ENCODE peak calls at places on chromosomes 11 and 22, in nine cellular contexts. X is omental fat pad; D is aorta; H is activated naive CD8-positive, alpha-beta T cell treated with anti-CD3 and anti-CD28 coated beads for 36 hours; Z is HL-60; E is NCI-H1436; L is kidney; A is NCI-H748 treated with DMSO at 0.1 percent for 48 hours; G is ascending aorta. M is an unnamed sample.

GRCh38 chr11:2724114-2724513 is 24.3 kb upstream of the KCNQ1OT1 start:
- DNase-seq in L (no peak), Z (no peak), H (no peak), A (no peak), G (no peak), E (no peak), D (no peak), X (no peak), M (no peak)

GRCh38 chr11:845872-846271 is 3.2 kb downstream of the TSPAN4 start:
- DNase-seq in D (no peak), X (no peak), A (no peak), H (no peak), Z (no peak), L (no peak), G (no peak), E (no peak), M (no peak)

GRCh38 chr11:5625281-5625680 is 480 bp downstream of the TRIM34 start:
- DNase-seq in X (no peak), Z (no peak), A (no peak), E (no peak), H (no peak), G (no peak), D (no peak), L (no peak), M (no peak)

GRCh38 chr11:101860694-101861371 is 54.0 kb upstream of the CEP126 start:
- DNase-seq in Z (peak; percentile 26), H (peak; percentile 6), D (no peak), A (peak; percentile 15), G (no peak), X (no peak), E (peak; percentile 54), L (peak; percentile 54), M (no peak)

GRCh38 chr11:57458410-57459111 is 1.8 kb upstream of the RTN4RL2 start:
- DNase-seq in X (peak; percentile 56), D (peak; percentile 89), H (peak; percentile 61), Z (no peak), A (peak; percentile 26), E (peak; percentile 9), L (peak; percentile 82), G (no peak), M (no peak)

GRCh38 chr22:47210686-47211085 is 448.2 kb downstream of the TBC1D22A start:
- DNase-seq in E (no peak), A (no peak), G (no peak), D (no peak), H (no peak), Z (no peak), L (no peak), X (no peak), M (no peak)

GRCh38 chr11:83132191-83132590 is 24.7 kb upstream of the PCF11 start:
- DNase-seq in A (no peak), E (no peak), D (no peak), L (no peak), Z (no peak), X (no peak), H (no peak), G (no peak), M (no peak)

GRCh38 chr22:21624120-21624879 is 5.5 kb downstream of the YDJC start:
- DNase-seq in X (no peak), A (no peak), G (no peak), E (no peak), Z (peak; percentile 38), L (no peak), D (peak; percentile 83), H (peak; percentile 35), M (no peak)

GRCh38 chr11:80297808-80298460 is 857.1 kb upstream of the TENM4 start:
- DNase-seq in Z (no peak), D (no peak), L (no peak), H (no peak), A (no peak), E (no peak), G (no peak), X (no peak), M (no peak)

GRCh38 chr11:33507967-33508366 is 192.7 kb downstream of the C11orf91 start:
- DNase-seq in X (no peak), E (no peak), Z (no peak), G (no peak), L (no peak), A (no peak), D (no peak), H (no peak), M (no peak)

GRCh38 chr11:6693342-6694228 is 10.4 kb upstream of the MRPL17 start:
- DNase-seq in Z (no peak), H (peak; percentile 43), G (peak; percentile 26), X (peak; percentile 46), E (no peak), L (no peak), D (no peak), A (no peak), M (peak; percentile 68)

GRCh38 chr11:3626250-3626960 is 15.4 kb downstream of the ART5 start:
- DNase-seq in Z (peak; percentile 93), H (peak; percentile 16), X (no peak), E (no peak), L (no peak), A (no peak), G (peak; percentile 24), D (peak; percentile 79), M (no peak)

GRCh38 chr22:40196628-40197027 is 18.9 kb downstream of the TNRC6B start:
- DNase-seq in A (no peak), H (peak; percentile 62), E (no peak), X (no peak), G (no peak), Z (no peak), L (no peak), D (no peak), M (no peak)

GRCh38 chr11:131745405-131745804 is 375.0 kb downstream of the NTM start:
- DNase-seq in L (no peak), A (no peak), H (no peak), X (no peak), E (no peak), D (no peak), G (no peak), Z (no peak), M (no peak)

GRCh38 chr22:28768701-28769393 is 3.6 kb upstream of the CCDC117 start:
- DNase-seq in E (no peak), A (no peak), D (no peak), G (no peak), X (no peak), H (no peak), Z (no peak), L (no peak), M (no peak)

GRCh38 chr11:66168289-66168688 is 98.2 kb downstream of the PACS1 start:
- DNase-seq in E (no peak), A (no peak), H (no peak), Z (no peak), G (no peak), L (no peak), D (no peak), X (no peak), M (no peak)

GRCh38 chr11:69076129-69076791 is 27.5 kb downstream of the TPCN2 start:
- DNase-seq in E (no peak), A (no peak), G (no peak), L (no peak), Z (peak; percentile 30), D (no peak), H (no peak), X (no peak), M (peak; percentile 18)

GRCh38 chr11:81237139-81237538 is 1496.5 kb downstream of the FAM181B start:
- DNase-seq in H (no peak), G (no peak), Z (peak; percentile 11), E (no peak), L (no peak), D (no peak), X (no peak), A (peak; percentile 25), M (no peak)

GRCh38 chr11:44408141-44408540 is 98.2 kb upstream of the ALX4 start:
- DNase-seq in L (no peak), Z (no peak), D (no peak), H (no peak), E (no peak), X (no peak), G (no peak), A (no peak), M (no peak)

GRCh38 chr11:46906596-46906995 is 11.8 kb downstream of the LRP4 start:
- DNase-seq in Z (no peak), E (no peak), D (peak; percentile 71), G (no peak), L (no peak), X (no peak), A (no peak), H (no peak), M (no peak)

GRCh38 chr11:84812351-84813083 is 814.6 kb downstream of the DLG2 start:
- DNase-seq in Z (no peak), H (no peak), L (no peak), D (no peak), X (no peak), A (no peak), E (no peak), G (no peak), M (no peak)

GRCh38 chr11:58493676-58494075 is 14.2 kb downstream of the OR5B21 start:
- DNase-seq in E (no peak), A (no peak), X (no peak), H (no peak), L (no peak), G (no peak), D (no peak), Z (no peak), M (no peak)

GRCh38 chr11:75311858-75312288 is 39.6 kb downstream of the ARRB1 start:
- DNase-seq in D (peak; percentile 91), H (no peak), E (no peak), G (no peak), X (no peak), A (no peak), L (peak; percentile 89), Z (no peak), M (no peak)

GRCh38 chr22:20422965-20423635 is 14.5 kb downstream of the SCARF2 start:
- DNase-seq in L (peak; percentile 72), Z (no peak), A (no peak), G (no peak), E (no peak), X (no peak), H (no peak), D (peak; percentile 91), M (no peak)

GRCh38 chr11:118045191-118045590 is 31.7 kb upstream of the TMPRSS4 start:
- DNase-seq in L (no peak), A (no peak), H (no peak), Z (no peak), D (no peak), G (no peak), X (no peak), E (peak; percentile 23), M (no peak)

GRCh38 chr11:93852242-93852641 is 1.8 kb upstream of the VSTM5 start:
- DNase-seq in G (no peak), E (no peak), X (no peak), L (no peak), H (no peak), Z (no peak), A (no peak), D (no peak), M (no peak)

GRCh38 chr11:62124186-62125113 is 639 bp downstream of the INCENP start:
- DNase-seq in L (no peak), E (no peak), Z (peak; percentile 11), D (peak; percentile 78), G (no peak), X (peak; percentile 31), A (no peak), H (peak; percentile 36), M (no peak)

M was measured in AG09309.